ENCODE peak calls at places on chromosomes 2 and 18, in ten cellular contexts. E is H1, P is GM20000, Z is left ventricle myocardium inferior, B is mesothelial cell of epicardium, L is pancreas, A is AG09309, C is cardiac fibroblast, T is brain microvascular endothelial cell, D is tibial artery. W is an unnamed sample.

GRCh38 chr18:79199691-79200374 is 130.6 kb downstream of the ATP9B start:
- DNase-seq in E (no peak), P (no peak), Z (no peak), B (no peak), L (no peak), A (peak; percentile 16), C (peak; percentile 18), T (peak; percentile 29), D (no peak), W (no peak)

GRCh38 chr2:38443021-38443541 is 66.0 kb upstream of the ATL2 start:
- DNase-seq in E (no peak), P (no peak), Z (no peak), B (no peak), L (no peak), A (no peak), C (peak; percentile 81), T (no peak), D (no peak), W (no peak)

GRCh38 chr2:223026357-223027110 is 25.5 kb upstream of the KCNE4 start:
- DNase-seq in E (no peak), P (no peak), Z (no peak), B (no peak), L (no peak), A (no peak), C (no peak), T (no peak), D (no peak), W (no peak)

GRCh38 chr2:190052307-190052706 is 10.2 kb downstream of the MSTN start:
- DNase-seq in E (no peak), P (no peak), Z (no peak), B (no peak), L (no peak), A (no peak), C (no peak), T (no peak), D (no peak), W (no peak)

GRCh38 chr18:13229021-13229671 is 10.6 kb downstream of the LDLRAD4 start:
- DNase-seq in E (peak; percentile 33), P (no peak), Z (no peak), B (no peak), L (no peak), A (no peak), C (no peak), T (no peak), D (peak; percentile 54), W (no peak)

GRCh38 chr2:37782721-37783438 is 111.4 kb upstream of the CDC42EP3 start:
- DNase-seq in E (no peak), P (no peak), Z (no peak), B (no peak), L (no peak), A (no peak), C (no peak), T (no peak), D (peak; percentile 81), W (no peak)

GRCh38 chr2:55887906-55888625 is 35.5 kb downstream of the EFEMP1 start:
- DNase-seq in E (no peak), P (no peak), Z (no peak), B (no peak), L (no peak), A (no peak), C (peak; percentile 85), T (peak; percentile 60), D (no peak), W (no peak)

GRCh38 chr2:100997509-100998234 is 4.4 kb upstream of the RPL31 start:
- DNase-seq in E (no peak), P (no peak), Z (no peak), B (no peak), L (no peak), A (no peak), C (no peak), T (no peak), D (no peak), W (no peak)

GRCh38 chr18:35672897-35673296 is 91.4 kb downstream of the GALNT1 start:
- DNase-seq in E (no peak), P (no peak), Z (no peak), B (no peak), L (no peak), A (peak; percentile 8), C (peak; percentile 3), T (peak; percentile 77), D (no peak), W (no peak)

GRCh38 chr2:65282492-65283053 is 54.9 kb downstream of the ACTR2 start:
- DNase-seq in E (peak; percentile 32), P (no peak), Z (no peak), B (no peak), L (no peak), A (no peak), C (no peak), T (no peak), D (no peak), W (no peak)

GRCh38 chr18:54999016-54999415 is 39.8 kb upstream of the CCDC68 start:
- DNase-seq in E (no peak), P (no peak), Z (no peak), B (no peak), L (no peak), A (no peak), C (no peak), T (no peak), D (no peak), W (no peak)

GRCh38 chr18:58848685-58849084 is 16.0 kb upstream of the ZNF532 start:
- DNase-seq in E (no peak), P (no peak), Z (no peak), B (no peak), L (no peak), A (no peak), C (peak; percentile 70), T (peak; percentile 55), D (no peak), W (no peak)

GRCh38 chr18:6561029-6561861 is 146.5 kb upstream of the L3MBTL4 start:
- DNase-seq in E (no peak), P (no peak), Z (peak; percentile 57), B (no peak), L (peak; percentile 68), A (no peak), C (peak; percentile 86), T (peak; percentile 49), D (no peak), W (peak; percentile 50)

GRCh38 chr2:97991081-97991856 is 4.5 kb downstream of the TMEM131 start:
- DNase-seq in E (no peak), P (peak; percentile 35), Z (no peak), B (no peak), L (no peak), A (no peak), C (no peak), T (no peak), D (no peak), W (no peak)

GRCh38 chr2:107108556-107108955 is 222.6 kb upstream of the ST6GAL2 start:
- DNase-seq in E (no peak), P (no peak), Z (no peak), B (no peak), L (no peak), A (no peak), C (peak; percentile 2), T (peak; percentile 83), D (no peak), W (no peak)

GRCh38 chr2:199602271-199602895 is 144.6 kb upstream of the SATB2 start:
- DNase-seq in E (no peak), P (peak; percentile 25), Z (no peak), B (no peak), L (no peak), A (no peak), C (no peak), T (no peak), D (no peak), W (no peak)
- TF ChIP-seq CTCF in E (peak; percentile 55), P (no peak), Z (no peak), B (no peak), L (no peak), A (no peak), C (no peak), T (peak; percentile 37), D (no peak), W (peak; percentile 32)

DNA sequence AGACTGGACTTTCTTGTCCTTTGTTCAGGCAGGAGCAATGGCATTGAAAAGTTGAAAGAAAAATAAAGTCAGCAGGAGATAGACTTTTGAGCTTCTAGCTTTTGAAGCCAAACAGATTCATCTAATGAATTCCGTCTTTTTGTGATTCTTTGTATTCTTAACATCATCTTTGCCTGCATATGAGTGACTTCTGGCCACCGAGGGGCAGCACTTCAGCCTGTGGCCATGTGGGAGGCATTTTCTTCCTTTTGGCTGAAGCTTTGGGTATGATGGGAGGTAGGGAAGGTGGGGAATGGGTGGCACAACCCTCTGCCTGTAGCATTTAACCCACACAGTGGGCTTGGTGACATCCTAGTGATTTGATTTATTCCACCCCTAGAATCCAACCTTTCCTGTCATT is 220.6 kb downstream of the SETBP1 start:
- DNase-seq in E (no peak), P (no peak), Z (no peak), B (no peak), L (no peak), A (no peak), C (no peak), T (no peak), D (no peak), W (no peak)
- TF ChIP-seq CTCF in E (peak; percentile 45), P (no peak), Z (peak; percentile 26), B (no peak), L (no peak), A (peak; percentile 33), C (peak; percentile 42), T (peak; percentile 58), D (no peak), W (peak; percentile 19)

GRCh38 chr2:240856151-240856980 is 12.3 kb upstream of the AGXT start:
- DNase-seq in E (peak; percentile 79), P (no peak), Z (no peak), B (no peak), L (no peak), A (no peak), C (no peak), T (no peak), D (no peak), W (no peak)
- TF ChIP-seq CTCF in E (peak; percentile 98), P (no peak), Z (peak; percentile 10), B (peak; percentile 32), L (no peak), A (peak; percentile 5), C (peak; percentile 32), T (peak; percentile 13), D (no peak), W (no peak)

GRCh38 chr2:138421315-138421970 is 80.1 kb upstream of the SPOPL start:
- DNase-seq in E (no peak), P (no peak), Z (no peak), B (no peak), L (no peak), A (no peak), C (peak; percentile 9), T (no peak), D (no peak), W (no peak)

GRCh38 chr2:138424436-138425140 is 77.0 kb upstream of the SPOPL start:
- DNase-seq in E (no peak), P (no peak), Z (no peak), B (no peak), L (no peak), A (no peak), C (no peak), T (no peak), D (no peak), W (no peak)

GRCh38 chr2:138421971-138422335 is 79.6 kb upstream of the SPOPL start:
- DNase-seq in E (no peak), P (no peak), Z (no peak), B (no peak), L (no peak), A (peak; percentile 71), C (peak; percentile 67), T (peak; percentile 53), D (no peak), W (no peak)

GRCh38 chr2:138423745-138424144 is 77.8 kb upstream of the SPOPL start:
- DNase-seq in E (no peak), P (no peak), Z (no peak), B (no peak), L (no peak), A (no peak), C (no peak), T (no peak), D (no peak), W (no peak)

GRCh38 chr2:138423198-138423597 is 78.4 kb upstream of the SPOPL start:
- DNase-seq in E (no peak), P (no peak), Z (no peak), B (no peak), L (no peak), A (no peak), C (no peak), T (no peak), D (no peak), W (no peak)
- TF ChIP-seq CTCF in E (no peak), P (no peak), Z (no peak), B (no peak), L (no peak), A (no peak), C (no peak), T (no peak), D (no peak), W (no peak)